ENCODE peak calls at places on chromosomes 11 and 22, in four cellular contexts. G is pulmonary artery endothelial cell; P is CD8-positive, alpha-beta memory T cell; S is AG09309. C is an unnamed sample.

GRCh38 chr11:86787651-86788050 is 12.7 kb upstream of the PRSS23 start:
- DNase-seq in G (no peak), P (no peak), S (no peak), C (no peak)

GRCh38 chr22:26395926-26396325 is 33.1 kb upstream of the ASPHD2 start:
- DNase-seq in G (no peak), P (no peak), S (no peak), C (no peak)

GRCh38 chr11:95641506-95641905 is 148.1 kb downstream of the FAM76B start:
- DNase-seq in G (no peak), P (peak; percentile 44), S (no peak), C (no peak)

GRCh38 chr11:23789938-23790371 is 706.9 kb upstream of the LUZP2 start:
- DNase-seq in G (no peak), P (no peak), S (peak; percentile 18), C (no peak)

GRCh38 chr11:8381343-8381742 is 117.7 kb upstream of the LMO1 start:
- DNase-seq in G (no peak), P (no peak), S (no peak), C (no peak)

GRCh38 chr11:4071828-4072421 is 22.7 kb upstream of the RRM1 start:
- DNase-seq in G (no peak), P (no peak), S (no peak), C (no peak)

GRCh38 chr11:18471995-18472394 is 16.3 kb downstream of the LDHAL6A start:
- DNase-seq in G (no peak), P (no peak), S (no peak), C (no peak)

GRCh38 chr22:35582861-35583670 is 34.1 kb downstream of the MB start:
- DNase-seq in G (peak; percentile 22), P (peak; percentile 63), S (no peak), C (peak; percentile 70)

GRCh38 chr11:36265793-36266628 is 23.2 kb downstream of the COMMD9 start:
- DNase-seq in G (no peak), P (no peak), S (no peak), C (no peak)

GRCh38 chr11:95301497-95301896 is 70.5 kb upstream of the SESN3 start:
- DNase-seq in G (no peak), P (no peak), S (no peak), C (no peak)

GRCh38 chr11:43790444-43790794 is 90.2 kb upstream of the ALKBH3 start:
- DNase-seq in G (no peak), P (no peak), S (peak; percentile 33), C (no peak)

GRCh38 chr11:111823131-111823530 is 48.2 kb downstream of the ALG9 start:
- DNase-seq in G (no peak), P (no peak), S (no peak), C (no peak)